ENCODE peak calls at places on chromosomes 1 and 21, in nine cellular contexts. O is activated T-cell treated with anti-CD3 and anti-CD28 coated beads for 24 hours; F is astrocyte of the spinal cord; L is substantia nigra; H is H4; X is activated CD8-positive, alpha-beta memory T cell treated with anti-CD3 and anti-CD28 coated beads, Interleukin-2, amount 10 ng/mL, durations not matched to agents 7 days and 5 days; P is LHCN-M2; D is amniotic stem cell; M is activated gamma-delta T cell. R is an unnamed sample.

GRCh38 chr21:43359081-43359822 is 67.7 kb downstream of the SIK1 start:
- DNase-seq in D (no peak), H (no peak), P (no peak), M (no peak), X (no peak), F (no peak), O (no peak), L (peak), R (no peak)

GRCh38 chr21:15421947-15422346 is 307.8 kb upstream of the USP25 start:
- DNase-seq in D (no peak), F (no peak), H (no peak), L (no peak), P (no peak), X (no peak), O (no peak), M (no peak), R (no peak)

GRCh38 chr1:25631750-25632495 is 15.3 kb downstream of the MAN1C1 start:
- DNase-seq in P (no peak), H (no peak), D (no peak), M (no peak), F (no peak), L (no peak), X (peak), O (no peak), R (no peak)

GRCh38 chr1:81407463-81407862 is 393.3 kb upstream of the ADGRL2 start:
- DNase-seq in H (no peak), D (no peak), F (no peak), X (no peak), O (no peak), M (no peak), L (no peak), P (no peak), R (no peak)

GRCh38 chr1:27382950-27383627 is at the start of gene CD164L2:
- DNase-seq in X (no peak), F (no peak), L (no peak), P (no peak), H (no peak), D (no peak), O (no peak), M (peak), R (no peak)

GRCh38 chr1:151547119-151547899 is 7.2 kb downstream of the TUFT1 start:
- DNase-seq in O (no peak), P (peak), M (no peak), H (peak), D (peak), L (no peak), F (peak), X (no peak), R (peak)

GRCh38 chr1:174942547-174943255 is 57.0 kb upstream of the CACYBP start:
- DNase-seq in L (peak), D (no peak), O (no peak), X (no peak), F (no peak), M (no peak), P (no peak), H (no peak), R (no peak)

GRCh38 chr1:7366955-7367665 is 404.0 kb upstream of the VAMP3 start:
- DNase-seq in M (no peak), H (no peak), P (no peak), D (no peak), F (no peak), L (no peak), X (no peak), O (no peak), R (no peak)

GRCh38 chr21:25568230-25568629 is 39.1 kb downstream of the MRPL39 start:
- DNase-seq in P (no peak), M (no peak), L (peak), X (no peak), D (no peak), H (no peak), O (no peak), F (peak), R (peak)

GRCh38 chr1:99005537-99005942 is 879 bp upstream of the PLPPR5 start:
- DNase-seq in P (peak), F (no peak), H (no peak), M (no peak), D (no peak), L (no peak), O (no peak), X (no peak), R (no peak)

GRCh38 chr1:3746784-3747521 is 5.3 kb upstream of the CCDC27 start:
- DNase-seq in M (peak), X (peak), O (peak), L (peak), P (peak), D (no peak), F (peak), H (no peak), R (peak)

GRCh38 chr1:1371741-1372711 is 3.0 kb downstream of the AURKAIP1 start:
- DNase-seq in L (peak), O (peak), D (no peak), H (no peak), P (peak), M (peak), X (peak), F (peak), R (no peak)